ENCODE peak calls at places on chromosomes 4 and X, in seven cellular contexts. One of them, this sample, is unnamed.

GRCh38 chr4:120525106-120525505 is 397.4 kb downstream of the PRDM5 start:
- DNase-seq in transverse colon: no peak
- DNase-seq in HCT116: no peak
- DNase-seq in suprapubic skin: no peak
- DNase-seq in K562: no peak
- DNase-seq in breast epithelium: no peak
- DNase-seq in endothelial cell of umbilical vein: no peak
- DNase-seq in this sample: no peak

GRCh38 chr4:31236635-31237173 is 516.5 kb downstream of the PCDH7 start:
- DNase-seq in transverse colon: no peak
- DNase-seq in HCT116: peak; percentile 77
- DNase-seq in suprapubic skin: no peak
- DNase-seq in K562: no peak
- DNase-seq in breast epithelium: no peak
- DNase-seq in endothelial cell of umbilical vein: no peak
- DNase-seq in this sample: no peak

GRCh38 chrX:48956728-48957414 is 536 bp downstream of the OTUD5 start:
- DNase-seq in transverse colon: peak; percentile 47
- DNase-seq in HCT116: no peak
- DNase-seq in suprapubic skin: peak; percentile 74
- DNase-seq in K562: no peak
- DNase-seq in breast epithelium: no peak
- DNase-seq in endothelial cell of umbilical vein: peak; percentile 27
- DNase-seq in this sample: peak; percentile 41

GRCh38 chr4:121785479-121785878 is 15.6 kb upstream of the EXOSC9 start:
- DNase-seq in transverse colon: no peak
- DNase-seq in HCT116: no peak
- DNase-seq in suprapubic skin: no peak
- DNase-seq in K562: no peak
- DNase-seq in breast epithelium: peak; percentile 19
- DNase-seq in endothelial cell of umbilical vein: no peak
- DNase-seq in this sample: no peak

GRCh38 chr4:165415910-165416309 is 37.1 kb downstream of the CPE start:
- DNase-seq in transverse colon: no peak
- DNase-seq in HCT116: no peak
- DNase-seq in suprapubic skin: no peak
- DNase-seq in K562: no peak
- DNase-seq in breast epithelium: no peak
- DNase-seq in endothelial cell of umbilical vein: no peak
- DNase-seq in this sample: no peak

GRCh38 chr4:41215969-41216293 is 1.6 kb upstream of the APBB2 start:
- DNase-seq in transverse colon: no peak
- DNase-seq in HCT116: no peak
- DNase-seq in suprapubic skin: no peak
- DNase-seq in K562: no peak
- DNase-seq in breast epithelium: no peak
- DNase-seq in endothelial cell of umbilical vein: peak; percentile 52
- DNase-seq in this sample: no peak

GRCh38 chr4:108360857-108361820 is 192.4 kb upstream of the LEF1 start:
- DNase-seq in transverse colon: no peak
- DNase-seq in HCT116: no peak
- DNase-seq in suprapubic skin: no peak
- DNase-seq in K562: peak; percentile 48
- DNase-seq in breast epithelium: peak; percentile 27
- DNase-seq in endothelial cell of umbilical vein: no peak
- DNase-seq in this sample: no peak

GRCh38 chr4:171117457-171117856 is 695.7 kb upstream of the GALNTL6 start:
- DNase-seq in transverse colon: no peak
- DNase-seq in HCT116: no peak
- DNase-seq in suprapubic skin: no peak
- DNase-seq in K562: no peak
- DNase-seq in breast epithelium: no peak
- DNase-seq in endothelial cell of umbilical vein: no peak
- DNase-seq in this sample: no peak

GRCh38 chr4:123259676-123260428 is 136.7 kb upstream of the SPRY1 start:
- DNase-seq in transverse colon: no peak
- DNase-seq in HCT116: no peak
- DNase-seq in suprapubic skin: no peak
- DNase-seq in K562: no peak
- DNase-seq in breast epithelium: no peak
- DNase-seq in endothelial cell of umbilical vein: no peak
- DNase-seq in this sample: no peak

GRCh38 chr4:108272046-108272445 is 103.3 kb upstream of the LEF1 start:
- DNase-seq in transverse colon: no peak
- DNase-seq in HCT116: no peak
- DNase-seq in suprapubic skin: no peak
- DNase-seq in K562: no peak
- DNase-seq in breast epithelium: no peak
- DNase-seq in endothelial cell of umbilical vein: no peak
- DNase-seq in this sample: no peak

GRCh38 chrX:29652484-29652883 is 562.9 kb upstream of the MAGEB2 start:
- DNase-seq in transverse colon: no peak
- DNase-seq in HCT116: no peak
- DNase-seq in suprapubic skin: no peak
- DNase-seq in K562: no peak
- DNase-seq in breast epithelium: no peak
- DNase-seq in endothelial cell of umbilical vein: no peak
- DNase-seq in this sample: no peak

GRCh38 chr4:177108708-177109107 is 201.0 kb upstream of the NEIL3 start:
- DNase-seq in transverse colon: no peak
- DNase-seq in HCT116: no peak
- DNase-seq in suprapubic skin: no peak
- DNase-seq in K562: no peak
- DNase-seq in breast epithelium: no peak
- DNase-seq in endothelial cell of umbilical vein: no peak
- DNase-seq in this sample: no peak

GRCh38 chr4:3045500-3045850 is 28.9 kb downstream of the HTT-AS start:
- DNase-seq in transverse colon: peak; percentile 63
- DNase-seq in HCT116: no peak
- DNase-seq in suprapubic skin: no peak
- DNase-seq in K562: peak; percentile 49
- DNase-seq in breast epithelium: no peak
- DNase-seq in endothelial cell of umbilical vein: no peak
- DNase-seq in this sample: peak; percentile 56

GRCh38 chrX:12446342-12447075 is 308.2 kb downstream of the FRMPD4 start:
- DNase-seq in transverse colon: no peak
- DNase-seq in HCT116: no peak
- DNase-seq in suprapubic skin: no peak
- DNase-seq in K562: no peak
- DNase-seq in breast epithelium: no peak
- DNase-seq in endothelial cell of umbilical vein: no peak
- DNase-seq in this sample: no peak

GRCh38 chrX:41350150-41350975 is 16.4 kb downstream of the DDX3X start:
- DNase-seq in transverse colon: no peak
- DNase-seq in HCT116: no peak
- DNase-seq in suprapubic skin: no peak
- DNase-seq in K562: peak; percentile 23
- DNase-seq in breast epithelium: no peak
- DNase-seq in endothelial cell of umbilical vein: peak; percentile 17
- DNase-seq in this sample: no peak

GRCh38 chrX:130028196-130028595 is 45.8 kb downstream of the BCORL1 start:
- DNase-seq in transverse colon: peak; percentile 51
- DNase-seq in HCT116: peak; percentile 3
- DNase-seq in suprapubic skin: no peak
- DNase-seq in K562: peak; percentile 66
- DNase-seq in breast epithelium: no peak
- DNase-seq in endothelial cell of umbilical vein: peak; percentile 33
- DNase-seq in this sample: peak; percentile 57

GRCh38 chr4:156723951-156724668 is 247.5 kb downstream of the PDGFC start:
- DNase-seq in transverse colon: peak; percentile 15
- DNase-seq in HCT116: no peak
- DNase-seq in suprapubic skin: no peak
- DNase-seq in K562: no peak
- DNase-seq in breast epithelium: no peak
- DNase-seq in endothelial cell of umbilical vein: no peak
- DNase-seq in this sample: peak; percentile 33

GRCh38 chr4:54819044-54819443 is 161.3 kb downstream of the KIT start:
- DNase-seq in transverse colon: no peak
- DNase-seq in HCT116: no peak
- DNase-seq in suprapubic skin: no peak
- DNase-seq in K562: no peak
- DNase-seq in breast epithelium: no peak
- DNase-seq in endothelial cell of umbilical vein: no peak
- DNase-seq in this sample: no peak

GRCh38 chr4:147768113-147768512 is 36.2 kb downstream of the ARHGAP10 start:
- DNase-seq in transverse colon: peak; percentile 35
- DNase-seq in HCT116: no peak
- DNase-seq in suprapubic skin: no peak
- DNase-seq in K562: no peak
- DNase-seq in breast epithelium: no peak
- DNase-seq in endothelial cell of umbilical vein: peak; percentile 95
- DNase-seq in this sample: no peak

GRCh38 chrX:139739138-139739537 is 31.2 kb upstream of the MCF2 start:
- DNase-seq in transverse colon: no peak
- DNase-seq in HCT116: no peak
- DNase-seq in suprapubic skin: no peak
- DNase-seq in K562: no peak
- DNase-seq in breast epithelium: no peak
- DNase-seq in endothelial cell of umbilical vein: peak; percentile 44
- DNase-seq in this sample: no peak

GRCh38 chr4:76361689-76362412 is 55.3 kb downstream of the STBD1 start:
- DNase-seq in transverse colon: no peak
- DNase-seq in HCT116: no peak
- DNase-seq in suprapubic skin: no peak
- DNase-seq in K562: no peak
- DNase-seq in breast epithelium: no peak
- DNase-seq in endothelial cell of umbilical vein: no peak
- DNase-seq in this sample: no peak

GRCh38 chrX:21747523-21747922 is 10.4 kb downstream of the SMPX start:
- DNase-seq in transverse colon: no peak
- DNase-seq in HCT116: no peak
- DNase-seq in suprapubic skin: no peak
- DNase-seq in K562: no peak
- DNase-seq in breast epithelium: no peak
- DNase-seq in endothelial cell of umbilical vein: peak; percentile 36
- DNase-seq in this sample: no peak
- TF ChIP-seq POLR2AphosphoS5 in transverse colon: no peak
- TF ChIP-seq POLR2AphosphoS5 in HCT116: no peak
- TF ChIP-seq POLR2AphosphoS5 in suprapubic skin: no peak
- TF ChIP-seq POLR2AphosphoS5 in K562: no peak
- TF ChIP-seq POLR2AphosphoS5 in breast epithelium: no peak
- TF ChIP-seq POLR2AphosphoS5 in endothelial cell of umbilical vein: no peak
- TF ChIP-seq POLR2AphosphoS5 in this sample: no peak

DNA sequence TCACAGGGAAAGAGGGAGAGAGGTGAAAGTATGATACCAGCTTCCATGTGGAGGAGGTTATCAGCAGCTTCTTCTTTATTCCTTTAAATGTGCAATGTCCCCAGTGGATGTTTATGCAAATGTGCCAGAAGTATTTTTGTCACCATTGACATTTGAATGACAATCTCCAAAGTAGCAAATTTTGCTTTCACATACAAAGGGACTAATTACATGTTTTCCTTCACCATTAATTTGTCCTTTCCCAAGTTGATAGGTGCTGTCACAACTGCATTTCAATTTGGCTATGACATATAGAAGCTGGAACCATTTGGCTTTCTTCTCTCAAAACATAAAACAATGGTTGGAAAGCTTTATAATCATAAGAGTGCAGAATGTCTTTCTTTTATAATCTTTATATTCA is 469.0 kb upstream of the NWD2 start:
- DNase-seq in transverse colon: no peak
- DNase-seq in HCT116: no peak
- DNase-seq in suprapubic skin: no peak
- DNase-seq in K562: no peak
- DNase-seq in breast epithelium: no peak
- DNase-seq in endothelial cell of umbilical vein: no peak
- DNase-seq in this sample: no peak
- TF ChIP-seq POLR2AphosphoS5 in transverse colon: no peak
- TF ChIP-seq POLR2AphosphoS5 in HCT116: no peak
- TF ChIP-seq POLR2AphosphoS5 in suprapubic skin: no peak
- TF ChIP-seq POLR2AphosphoS5 in K562: no peak
- TF ChIP-seq POLR2AphosphoS5 in breast epithelium: no peak
- TF ChIP-seq POLR2AphosphoS5 in endothelial cell of umbilical vein: no peak
- TF ChIP-seq POLR2AphosphoS5 in this sample: no peak

GRCh38 chrX:14027511-14028019 is 2.1 kb downstream of the GEMIN8 start:
- DNase-seq in transverse colon: no peak
- DNase-seq in HCT116: no peak
- DNase-seq in suprapubic skin: no peak
- DNase-seq in K562: peak; percentile 39
- DNase-seq in breast epithelium: no peak
- DNase-seq in endothelial cell of umbilical vein: peak; percentile 80
- DNase-seq in this sample: no peak

GRCh38 chrX:14029039-14029424 is 660 bp downstream of the GEMIN8 start:
- DNase-seq in transverse colon: no peak
- DNase-seq in HCT116: no peak
- DNase-seq in suprapubic skin: no peak
- DNase-seq in K562: peak; percentile 71
- DNase-seq in breast epithelium: no peak
- DNase-seq in endothelial cell of umbilical vein: no peak
- DNase-seq in this sample: no peak

GRCh38 chrX:14030248-14030592 is 528 bp upstream of the GEMIN8 start:
- DNase-seq in transverse colon: no peak
- DNase-seq in HCT116: no peak
- DNase-seq in suprapubic skin: no peak
- DNase-seq in K562: no peak
- DNase-seq in breast epithelium: no peak
- DNase-seq in endothelial cell of umbilical vein: peak; percentile 17
- DNase-seq in this sample: no peak

GRCh38 chrX:14028473-14028872 is 1.2 kb downstream of the GEMIN8 start:
- DNase-seq in transverse colon: no peak
- DNase-seq in HCT116: no peak
- DNase-seq in suprapubic skin: no peak
- DNase-seq in K562: no peak
- DNase-seq in breast epithelium: no peak
- DNase-seq in endothelial cell of umbilical vein: peak; percentile 1
- DNase-seq in this sample: no peak

GRCh38 chrX:14029425-14030247 is at the start of gene GEMIN8:
- DNase-seq in transverse colon: peak; percentile 91
- DNase-seq in HCT116: peak; percentile 84
- DNase-seq in suprapubic skin: peak; percentile 90
- DNase-seq in K562: peak; percentile 94
- DNase-seq in breast epithelium: peak; percentile 83
- DNase-seq in endothelial cell of umbilical vein: peak; percentile 73
- DNase-seq in this sample: peak; percentile 88
- TF ChIP-seq POLR2AphosphoS5 in transverse colon: peak; percentile 90
- TF ChIP-seq POLR2AphosphoS5 in HCT116: peak; percentile 66
- TF ChIP-seq POLR2AphosphoS5 in suprapubic skin: peak; percentile 66
- TF ChIP-seq POLR2AphosphoS5 in K562: peak; percentile 63
- TF ChIP-seq POLR2AphosphoS5 in breast epithelium: peak; percentile 82
- TF ChIP-seq POLR2AphosphoS5 in endothelial cell of umbilical vein: peak; percentile 38
- TF ChIP-seq POLR2AphosphoS5 in this sample: peak; percentile 96

GRCh38 chr4:186651624-186652023 is 72.0 kb downstream of the FAT1 start:
- DNase-seq in transverse colon: peak; percentile 37
- DNase-seq in HCT116: no peak
- DNase-seq in suprapubic skin: no peak
- DNase-seq in K562: no peak
- DNase-seq in breast epithelium: no peak
- DNase-seq in endothelial cell of umbilical vein: peak; percentile 37
- DNase-seq in this sample: peak; percentile 82
- TF ChIP-seq POLR2AphosphoS5 in transverse colon: no peak
- TF ChIP-seq POLR2AphosphoS5 in HCT116: no peak
- TF ChIP-seq POLR2AphosphoS5 in suprapubic skin: no peak
- TF ChIP-seq POLR2AphosphoS5 in K562: no peak
- TF ChIP-seq POLR2AphosphoS5 in breast epithelium: no peak
- TF ChIP-seq POLR2AphosphoS5 in endothelial cell of umbilical vein: no peak
- TF ChIP-seq POLR2AphosphoS5 in this sample: peak; percentile 63